ENCODE peak calls at places on chromosomes 5 and 9, in eight cellular contexts. C is tibial artery; E is endodermal cell; Z is ascending aorta; T is heart right ventricle; Y is effector memory CD4-positive, alpha-beta T cell; D is tibial nerve; R is A549. I is an unnamed sample.

GRCh38 chr9:71678999-71679398 is 89.3 kb downstream of the CEMIP2 start:
- DNase-seq in C (no peak), E (no peak), Z (no peak), T (no peak), Y (no peak), D (no peak), R (no peak), I (no peak)

GRCh38 chr5:151694035-151694485 is 7.3 kb upstream of the SPARC start:
- DNase-seq in C (peak; percentile 11), E (no peak), Z (peak; percentile 39), T (no peak), Y (no peak), D (no peak), R (peak; percentile 16), I (peak; percentile 35)

GRCh38 chr9:5263568-5264218 is 32.5 kb downstream of the INSL4 start:
- DNase-seq in C (no peak), E (peak; percentile 54), Z (no peak), T (no peak), Y (no peak), D (no peak), R (peak; percentile 60), I (no peak)

GRCh38 chr5:55027589-55027988 is 3.5 kb downstream of the GZMK start:
- DNase-seq in C (no peak), E (no peak), Z (no peak), T (no peak), Y (no peak), D (no peak), R (no peak), I (no peak)

GRCh38 chr9:81682797-81683196 is 6.5 kb downstream of the TLE1 start:
- DNase-seq in C (no peak), E (no peak), Z (no peak), T (no peak), Y (no peak), D (no peak), R (no peak), I (no peak)

GRCh38 chr5:141430332-141431113 is at the start of gene PCDHGA12:
- DNase-seq in C (peak; percentile 63), E (no peak), Z (no peak), T (peak; percentile 69), Y (no peak), D (peak; percentile 38), R (peak; percentile 62), I (no peak)

GRCh38 chr5:35089688-35090314 is 42.1 kb upstream of the AGXT2 start:
- DNase-seq in C (peak; percentile 60), E (peak; percentile 91), Z (no peak), T (peak; percentile 23), Y (peak; percentile 4), D (peak; percentile 91), R (peak; percentile 47), I (peak; percentile 4)

GRCh38 chr5:171648279-171648774 is 137.3 kb upstream of the SMIM23 start:
- DNase-seq in C (no peak), E (no peak), Z (no peak), T (no peak), Y (no peak), D (no peak), R (no peak), I (no peak)

GRCh38 chr5:79025054-79025465 is 40.0 kb upstream of the ARSB start:
- DNase-seq in C (peak; percentile 27), E (peak; percentile 89), Z (peak; percentile 68), T (peak; percentile 59), Y (no peak), D (peak; percentile 46), R (peak; percentile 61), I (peak; percentile 36)

GRCh38 chr9:137150485-137151060 is 11.6 kb downstream of the GRIN1 start:
- DNase-seq in C (no peak), E (peak; percentile 80), Z (no peak), T (no peak), Y (no peak), D (no peak), R (peak; percentile 87), I (no peak)

GRCh38 chr9:109652971-109653370 is 127.0 kb upstream of the PALM2AKAP2 start:
- DNase-seq in C (no peak), E (peak; percentile 59), Z (no peak), T (peak; percentile 17), Y (no peak), D (no peak), R (peak; percentile 36), I (no peak)

GRCh38 chr5:126271141-126271540 is 152.1 kb upstream of the GRAMD2B start:
- DNase-seq in C (no peak), E (no peak), Z (no peak), T (no peak), Y (no peak), D (no peak), R (no peak), I (no peak)

GRCh38 chr5:151094054-151094858 is 13.4 kb upstream of the TNIP1 start:
- DNase-seq in C (no peak), E (peak; percentile 55), Z (peak; percentile 73), T (no peak), Y (peak; percentile 66), D (no peak), R (peak; percentile 48), I (no peak)

GRCh38 chr9:129235931-129236331 is 57.9 kb upstream of the IER5L start:
- DNase-seq in C (no peak), E (no peak), Z (no peak), T (no peak), Y (peak; percentile 27), D (no peak), R (no peak), I (no peak)

GRCh38 chr5:174947548-174947947 is 223.2 kb downstream of the MSX2 start:
- DNase-seq in C (no peak), E (no peak), Z (no peak), T (no peak), Y (no peak), D (no peak), R (no peak), I (no peak)

GRCh38 chr9:95284152-95284551 is 33.4 kb downstream of the FANCC start:
- DNase-seq in C (no peak), E (no peak), Z (no peak), T (no peak), Y (no peak), D (no peak), R (no peak), I (no peak)

GRCh38 chr5:99088309-99088708 is 159.5 kb upstream of the CHD1 start:
- DNase-seq in C (no peak), E (no peak), Z (no peak), T (no peak), Y (no peak), D (no peak), R (no peak), I (no peak)

GRCh38 chr5:141825241-141825671 is 53.0 kb downstream of the PCDH1 start:
- DNase-seq in C (no peak), E (peak; percentile 52), Z (no peak), T (no peak), Y (no peak), D (no peak), R (no peak), I (no peak)

GRCh38 chr5:565782-566445 is 41.7 kb upstream of the SLC9A3 start:
- DNase-seq in C (no peak), E (peak; percentile 73), Z (peak; percentile 45), T (no peak), Y (no peak), D (no peak), R (no peak), I (no peak)

DNA sequence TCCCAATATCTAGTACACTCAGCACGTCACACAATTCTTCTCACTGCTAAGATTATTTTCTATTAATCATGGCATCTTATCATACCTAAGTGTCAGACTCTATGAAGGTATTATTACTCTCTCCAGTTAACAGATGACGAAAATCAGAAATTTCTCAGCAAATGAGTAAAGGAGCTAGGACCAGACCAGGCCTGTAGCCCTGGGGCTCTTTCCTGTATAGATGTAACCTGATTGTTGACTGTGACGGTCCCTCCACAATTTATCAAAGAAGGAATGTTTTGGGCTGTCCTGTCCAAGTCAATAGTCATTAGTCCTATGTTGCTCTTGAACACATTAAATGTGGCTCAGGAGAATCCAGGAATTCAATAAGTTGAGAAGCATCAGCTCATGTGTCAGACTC is 106.2 kb downstream of the ST8SIA4 start:
- DNase-seq in C (no peak), E (no peak), Z (no peak), T (no peak), Y (no peak), D (no peak), R (no peak), I (no peak)
- H3K27ac ChIP-seq in C (no peak overlapping the region), E (no peak overlapping the region), Z (no peak overlapping the region), T (no peak overlapping the region), Y (no peak overlapping the region), D (no peak overlapping the region), R (no peak overlapping the region), I (no peak overlapping the region)

GRCh38 chr5:5751987-5752386 is 329.5 kb downstream of the ICE1 start:
- DNase-seq in C (no peak), E (no peak), Z (no peak), T (no peak), Y (no peak), D (no peak), R (no peak), I (no peak)
- H3K27ac ChIP-seq in C (no peak overlapping the region), E (no peak overlapping the region), Z (no peak overlapping the region), T (no peak overlapping the region), Y (no peak overlapping the region), D (no peak overlapping the region), R (no peak overlapping the region), I (no peak overlapping the region)

DNA sequence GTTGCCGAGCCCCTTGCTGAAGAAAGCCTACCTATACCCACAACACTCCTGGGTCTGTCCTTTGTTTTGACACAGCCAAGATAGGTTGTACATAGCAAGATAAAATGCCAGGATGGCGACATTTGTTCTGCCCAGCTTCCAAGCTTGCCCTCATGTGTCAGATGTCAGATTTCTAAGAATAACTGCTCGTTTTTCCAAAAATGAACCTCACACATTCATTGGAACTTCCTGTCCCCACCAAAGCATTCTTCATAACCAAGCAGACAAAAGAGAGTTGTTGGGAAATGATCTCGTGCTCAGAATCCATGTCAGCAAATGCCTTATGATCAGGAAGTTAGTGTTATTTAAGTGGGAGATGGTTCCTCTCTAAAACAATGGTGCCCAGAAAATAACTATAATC is 210.1 kb downstream of the ZNF608 start:
- DNase-seq in C (no peak), E (no peak), Z (no peak), T (no peak), Y (no peak), D (no peak), R (no peak), I (no peak)
- H3K27ac ChIP-seq in C (peak overlapping the region; percentile 2), E (no peak overlapping the region), Z (no peak overlapping the region), T (peak overlapping the region; percentile 55), Y (no peak overlapping the region), D (no peak overlapping the region), R (no peak overlapping the region), I (no peak overlapping the region)

DNA sequence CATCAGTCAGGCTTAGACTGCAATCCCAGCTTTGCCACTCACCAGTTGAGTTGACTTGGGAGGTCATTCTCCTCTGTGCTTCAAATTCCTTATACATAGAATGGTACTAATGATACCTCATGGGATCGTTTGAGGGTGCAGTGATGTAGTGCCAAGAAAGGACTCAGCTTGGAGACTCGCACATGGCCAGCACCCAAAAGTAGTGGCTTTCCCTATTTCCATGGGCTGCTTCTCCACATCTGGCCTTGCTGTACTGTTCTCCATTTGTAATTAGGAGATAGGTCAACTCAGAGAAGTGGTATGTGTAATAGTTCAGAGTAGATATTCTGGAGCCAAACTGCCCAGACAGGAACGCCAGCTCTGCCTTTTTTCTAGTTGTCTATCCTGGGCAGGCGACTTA is 5.5 kb downstream of the CCL19 start:
- DNase-seq in C (no peak), E (no peak), Z (no peak), T (no peak), Y (no peak), D (no peak), R (no peak), I (no peak)
- H3K27ac ChIP-seq in C (no peak overlapping the region), E (no peak overlapping the region), Z (no peak overlapping the region), T (no peak overlapping the region), Y (no peak overlapping the region), D (no peak overlapping the region), R (no peak overlapping the region), I (no peak overlapping the region)